ENCODE peak calls at places on chromosomes 11 and 22, in five cellular contexts. F is NCI-H460; B is T follicular helper cell; E is activated CD8-positive, alpha-beta memory T cell treated with anti-CD3 and anti-CD28 coated beads for 1 hour; L is mucosa of descending colon. D is an unnamed sample.

GRCh38 chr11:34789196-34789834 is 126.9 kb downstream of the APIP start:
- DNase-seq in F (no peak), B (no peak), E (no peak), L (peak), D (no peak)

GRCh38 chr11:133955945-133956421 is 785 bp downstream of the IGSF9B start:
- DNase-seq in F (no peak), B (no peak), E (no peak), L (no peak), D (no peak)

GRCh38 chr11:13324141-13324540 is 46.6 kb downstream of the BMAL1 start:
- DNase-seq in F (no peak), B (no peak), E (no peak), L (no peak), D (no peak)

GRCh38 chr11:128294685-128295079 is 292.7 kb downstream of the ETS1 start:
- DNase-seq in F (no peak), B (no peak), E (no peak), L (no peak), D (no peak)

GRCh38 chr11:44575962-44576361 is 10.5 kb downstream of the CD82 start:
- DNase-seq in F (no peak), B (no peak), E (no peak), L (peak), D (no peak)

GRCh38 chr11:71120346-71120963 is 131.9 kb downstream of the SHANK2 start:
- DNase-seq in F (peak), B (no peak), E (no peak), L (peak), D (peak)

GRCh38 chr11:64267207-64267945 is 16.0 kb downstream of the PLCB3 start:
- DNase-seq in F (no peak), B (no peak), E (no peak), L (no peak), D (no peak)

GRCh38 chr22:43553451-43554258 is 141.8 kb downstream of the MPPED1 start:
- DNase-seq in F (no peak), B (no peak), E (no peak), L (no peak), D (no peak)

GRCh38 chr11:131640320-131640719 is 269.9 kb downstream of the NTM start:
- DNase-seq in F (no peak), B (no peak), E (no peak), L (no peak), D (no peak)

GRCh38 chr11:16969010-16970004 is 44.9 kb downstream of the PLEKHA7 start:
- DNase-seq in F (no peak), B (no peak), E (no peak), L (no peak), D (no peak)

GRCh38 chr11:73748300-73748699 is 12.6 kb downstream of the RAB6A start:
- DNase-seq in F (no peak), B (no peak), E (no peak), L (no peak), D (no peak)

GRCh38 chr11:77589521-77590193 is at the start of gene AQP11:
- DNase-seq in F (peak), B (no peak), E (no peak), L (peak), D (peak)

GRCh38 chr11:232783-233565 is 3.2 kb downstream of the SIRT3 start:
- DNase-seq in F (no peak), B (no peak), E (no peak), L (no peak), D (no peak)

GRCh38 chr22:43884600-43885318 is 7.1 kb downstream of the PNPLA5 start:
- DNase-seq in F (peak), B (no peak), E (no peak), L (peak), D (peak)

GRCh38 chr11:61384271-61385242 is 7.8 kb upstream of the TMEM216 start:
- DNase-seq in F (no peak), B (no peak), E (no peak), L (no peak), D (no peak)

GRCh38 chr11:86511086-86511551 is 136.4 kb downstream of the CCDC81 start:
- DNase-seq in F (peak), B (no peak), E (no peak), L (no peak), D (no peak)